ENCODE peak calls at places on chromosomes 7 and 10, in ten cellular contexts. One of them, this sample, is unnamed.
A peak's percentile ranks its signal among the peaks of the same experiment; 100 is the strongest.

GRCh38 chr7:28293529-28293835 is 112.9 kb upstream of the JAZF1 start:
- DNase-seq in adrenal gland: no peak
- DNase-seq in prostate gland: no peak
- DNase-seq in stimulated activated CD4-positive, alpha-beta T cell treated with anti-CD3 and anti-CD28 coated beads, Interleukin-12 subunit alpha, Interleukin-12 subunit beta, amount 100 ng/mL, for 24 hours: no peak
- DNase-seq in HEK293T: no peak
- DNase-seq in anterior cingulate cortex: no peak
- DNase-seq in transverse colon: no peak
- DNase-seq in germinal center: no peak
- DNase-seq in psoas muscle: no peak
- DNase-seq in activated gamma-delta T cell treated with anti-CD3 and anti-CD28 coated beads, Interleukin-2, amount 50 U/mL, for 16 hours: no peak
- DNase-seq in this sample: no peak

GRCh38 chr10:129861776-129862530 is 102.1 kb downstream of the EBF3 start:
- DNase-seq in adrenal gland: no peak
- DNase-seq in prostate gland: no peak
- DNase-seq in stimulated activated CD4-positive, alpha-beta T cell treated with anti-CD3 and anti-CD28 coated beads, Interleukin-12 subunit alpha, Interleukin-12 subunit beta, amount 100 ng/mL, for 24 hours: no peak
- DNase-seq in HEK293T: no peak
- DNase-seq in anterior cingulate cortex: no peak
- DNase-seq in transverse colon: no peak
- DNase-seq in germinal center: no peak
- DNase-seq in psoas muscle: peak; percentile 72
- DNase-seq in activated gamma-delta T cell treated with anti-CD3 and anti-CD28 coated beads, Interleukin-2, amount 50 U/mL, for 16 hours: no peak
- DNase-seq in this sample: no peak

GRCh38 chr7:2681954-2682799 is 5.8 kb upstream of the AMZ1 start:
- DNase-seq in adrenal gland: no peak
- DNase-seq in prostate gland: no peak
- DNase-seq in stimulated activated CD4-positive, alpha-beta T cell treated with anti-CD3 and anti-CD28 coated beads, Interleukin-12 subunit alpha, Interleukin-12 subunit beta, amount 100 ng/mL, for 24 hours: no peak
- DNase-seq in HEK293T: no peak
- DNase-seq in anterior cingulate cortex: peak; percentile 85
- DNase-seq in transverse colon: no peak
- DNase-seq in germinal center: no peak
- DNase-seq in psoas muscle: no peak
- DNase-seq in activated gamma-delta T cell treated with anti-CD3 and anti-CD28 coated beads, Interleukin-2, amount 50 U/mL, for 16 hours: no peak
- DNase-seq in this sample: no peak

GRCh38 chr10:30349967-30350735 is 1.1 kb upstream of the MTPAP start:
- DNase-seq in adrenal gland: no peak
- DNase-seq in prostate gland: no peak
- DNase-seq in stimulated activated CD4-positive, alpha-beta T cell treated with anti-CD3 and anti-CD28 coated beads, Interleukin-12 subunit alpha, Interleukin-12 subunit beta, amount 100 ng/mL, for 24 hours: no peak
- DNase-seq in HEK293T: no peak
- DNase-seq in anterior cingulate cortex: no peak
- DNase-seq in transverse colon: no peak
- DNase-seq in germinal center: no peak
- DNase-seq in psoas muscle: no peak
- DNase-seq in activated gamma-delta T cell treated with anti-CD3 and anti-CD28 coated beads, Interleukin-2, amount 50 U/mL, for 16 hours: no peak
- DNase-seq in this sample: no peak

GRCh38 chr10:96017227-96017687 is 26.1 kb upstream of the CCNJ start:
- DNase-seq in adrenal gland: peak; percentile 55
- DNase-seq in prostate gland: peak; percentile 25
- DNase-seq in stimulated activated CD4-positive, alpha-beta T cell treated with anti-CD3 and anti-CD28 coated beads, Interleukin-12 subunit alpha, Interleukin-12 subunit beta, amount 100 ng/mL, for 24 hours: peak; percentile 4
- DNase-seq in HEK293T: peak; percentile 77
- DNase-seq in anterior cingulate cortex: no peak
- DNase-seq in transverse colon: peak; percentile 21
- DNase-seq in germinal center: peak; percentile 65
- DNase-seq in psoas muscle: no peak
- DNase-seq in activated gamma-delta T cell treated with anti-CD3 and anti-CD28 coated beads, Interleukin-2, amount 50 U/mL, for 16 hours: peak; percentile 15
- DNase-seq in this sample: peak; percentile 56

GRCh38 chr10:51389415-51390342 is 309.7 kb downstream of the CSTF2T start:
- DNase-seq in adrenal gland: peak; percentile 46
- DNase-seq in prostate gland: peak; percentile 67
- DNase-seq in stimulated activated CD4-positive, alpha-beta T cell treated with anti-CD3 and anti-CD28 coated beads, Interleukin-12 subunit alpha, Interleukin-12 subunit beta, amount 100 ng/mL, for 24 hours: peak; percentile 13
- DNase-seq in HEK293T: peak; percentile 33
- DNase-seq in anterior cingulate cortex: no peak
- DNase-seq in transverse colon: peak; percentile 74
- DNase-seq in germinal center: peak; percentile 20
- DNase-seq in psoas muscle: peak; percentile 57
- DNase-seq in activated gamma-delta T cell treated with anti-CD3 and anti-CD28 coated beads, Interleukin-2, amount 50 U/mL, for 16 hours: peak; percentile 5
- DNase-seq in this sample: peak; percentile 64

GRCh38 chr10:44821290-44821689 is 89.8 kb upstream of the TMEM72 start:
- DNase-seq in adrenal gland: no peak
- DNase-seq in prostate gland: no peak
- DNase-seq in stimulated activated CD4-positive, alpha-beta T cell treated with anti-CD3 and anti-CD28 coated beads, Interleukin-12 subunit alpha, Interleukin-12 subunit beta, amount 100 ng/mL, for 24 hours: no peak
- DNase-seq in HEK293T: no peak
- DNase-seq in anterior cingulate cortex: no peak
- DNase-seq in transverse colon: no peak
- DNase-seq in germinal center: no peak
- DNase-seq in psoas muscle: no peak
- DNase-seq in activated gamma-delta T cell treated with anti-CD3 and anti-CD28 coated beads, Interleukin-2, amount 50 U/mL, for 16 hours: no peak
- DNase-seq in this sample: no peak

GRCh38 chr7:148607151-148607661 is 16.6 kb downstream of the C7orf33 start:
- DNase-seq in adrenal gland: no peak
- DNase-seq in prostate gland: no peak
- DNase-seq in stimulated activated CD4-positive, alpha-beta T cell treated with anti-CD3 and anti-CD28 coated beads, Interleukin-12 subunit alpha, Interleukin-12 subunit beta, amount 100 ng/mL, for 24 hours: no peak
- DNase-seq in HEK293T: no peak
- DNase-seq in anterior cingulate cortex: no peak
- DNase-seq in transverse colon: no peak
- DNase-seq in germinal center: no peak
- DNase-seq in psoas muscle: no peak
- DNase-seq in activated gamma-delta T cell treated with anti-CD3 and anti-CD28 coated beads, Interleukin-2, amount 50 U/mL, for 16 hours: no peak
- DNase-seq in this sample: no peak

GRCh38 chr7:117750612-117751563 is 122.4 kb downstream of the CTTNBP2 start:
- DNase-seq in adrenal gland: no peak
- DNase-seq in prostate gland: no peak
- DNase-seq in stimulated activated CD4-positive, alpha-beta T cell treated with anti-CD3 and anti-CD28 coated beads, Interleukin-12 subunit alpha, Interleukin-12 subunit beta, amount 100 ng/mL, for 24 hours: no peak
- DNase-seq in HEK293T: no peak
- DNase-seq in anterior cingulate cortex: no peak
- DNase-seq in transverse colon: no peak
- DNase-seq in germinal center: no peak
- DNase-seq in psoas muscle: no peak
- DNase-seq in activated gamma-delta T cell treated with anti-CD3 and anti-CD28 coated beads, Interleukin-2, amount 50 U/mL, for 16 hours: no peak
- DNase-seq in this sample: no peak